ENCODE peak calls at places on chromosomes 1 and 21, in four cellular contexts. W is H9, P is mesenchymal stem cell, E is H1. O is an unnamed sample.

GRCh38 chr1:51433269-51433971 is 85.6 kb downstream of the EPS15 start:
- DNase-seq in W (no peak), P (peak; percentile 54), E (no peak), O (no peak)

GRCh38 chr1:204288061-204288588 is 71.6 kb downstream of the PLEKHA6 start:
- DNase-seq in W (peak; percentile 85), P (peak; percentile 46), E (no peak), O (no peak)

GRCh38 chr1:225653463-225654276 is 747 bp upstream of the ENAH start:
- DNase-seq in W (peak; percentile 53), P (peak; percentile 94), E (no peak), O (peak; percentile 65)

GRCh38 chr1:234709473-234710279 is 99.7 kb upstream of the IRF2BP2 start:
- DNase-seq in W (peak; percentile 21), P (no peak), E (no peak), O (no peak)

GRCh38 chr1:100721502-100722205 is 2.1 kb downstream of the VCAM1 start:
- DNase-seq in W (no peak), P (peak; percentile 91), E (no peak), O (no peak)

GRCh38 chr1:182281541-182281940 is 110.0 kb downstream of the GLUL start:
- DNase-seq in W (no peak), P (no peak), E (no peak), O (no peak)

GRCh38 chr1:239952348-239953307 is 139.1 kb upstream of the FMN2 start:
- DNase-seq in W (peak; percentile 70), P (peak; percentile 1), E (no peak), O (no peak)

GRCh38 chr1:189597083-189597482 is 880.6 kb downstream of the BRINP3 start:
- DNase-seq in W (no peak), P (no peak), E (no peak), O (no peak)

GRCh38 chr1:44677201-44677520 is 2.6 kb downstream of the ARMH1 start:
- DNase-seq in W (no peak), P (peak; percentile 69), E (no peak), O (no peak)

GRCh38 chr1:244094880-244095522 is 43.9 kb downstream of the ZBTB18 start:
- DNase-seq in W (no peak), P (no peak), E (no peak), O (no peak)

GRCh38 chr1:8303141-8303540 is 14.8 kb upstream of the SLC45A1 start:
- DNase-seq in W (no peak), P (peak; percentile 46), E (no peak), O (no peak)

GRCh38 chr1:181314959-181315358 is 168.4 kb upstream of the CACNA1E start:
- DNase-seq in W (peak; percentile 33), P (no peak), E (no peak), O (no peak)

GRCh38 chr1:32972814-32973428 is 8.3 kb upstream of the RNF19B start:
- DNase-seq in W (peak; percentile 91), P (peak; percentile 62), E (no peak), O (peak; percentile 69)

GRCh38 chr21:25408666-25409065 is 198.6 kb downstream of the MRPL39 start:
- DNase-seq in W (no peak), P (no peak), E (no peak), O (no peak)

GRCh38 chr1:183604811-183605210 is 14.6 kb upstream of the NCF2 start:
- DNase-seq in W (no peak), P (no peak), E (no peak), O (no peak)

GRCh38 chr1:178005450-178005849 is 35.6 kb upstream of the SEC16B start:
- DNase-seq in W (no peak), P (no peak), E (no peak), O (no peak)

GRCh38 chr1:48817505-48818114 is 40.9 kb upstream of the BEND5 start:
- DNase-seq in W (peak; percentile 80), P (peak; percentile 5), E (peak; percentile 31), O (peak; percentile 39)

GRCh38 chr1:81695741-81696140 is 105.0 kb upstream of the ADGRL2 start:
- DNase-seq in W (no peak), P (peak; percentile 82), E (no peak), O (no peak)

GRCh38 chr1:167837334-167837733 is 76.6 kb downstream of the ADCY10 start:
- DNase-seq in W (no peak), P (no peak), E (no peak), O (no peak)

GRCh38 chr1:167833904-167834303 is 80.0 kb downstream of the ADCY10 start:
- DNase-seq in W (no peak), P (no peak), E (no peak), O (no peak)

GRCh38 chr1:167839009-167839408 is 74.9 kb downstream of the ADCY10 start:
- DNase-seq in W (no peak), P (no peak), E (no peak), O (no peak)

GRCh38 chr1:167832693-167833092 is 81.2 kb downstream of the ADCY10 start:
- DNase-seq in W (peak; percentile 68), P (no peak), E (no peak), O (no peak)

DNA sequence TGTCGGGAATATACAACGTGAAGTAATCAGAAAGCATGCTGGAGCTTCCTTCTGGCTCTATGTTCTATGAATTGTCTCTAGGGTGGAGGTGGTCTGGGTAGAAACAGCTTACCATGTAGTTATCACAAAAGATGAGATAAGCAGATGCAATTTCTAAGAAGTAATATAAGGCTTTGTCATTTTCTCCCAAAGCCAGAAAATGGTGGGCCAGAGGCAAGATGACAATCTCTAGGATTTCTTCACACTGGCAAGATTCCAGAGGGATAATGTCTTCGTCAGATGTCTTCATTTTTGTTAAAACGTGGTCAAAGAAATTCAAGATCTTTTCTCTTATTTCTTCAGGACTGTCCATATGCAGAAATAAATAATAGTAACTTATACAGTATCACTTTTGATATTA is 77.7 kb downstream of the ADCY10 start:
- DNase-seq in W (no peak), P (no peak), E (no peak), O (no peak)
- H2BK12ac ChIP-seq in W (no peak overlapping the region), P (no peak overlapping the region), E (no peak overlapping the region), O (no peak overlapping the region)

GRCh38 chr1:159030865-159031472 is 21.3 kb downstream of the IFI16 start:
- DNase-seq in W (no peak), P (no peak), E (no peak), O (no peak)

GRCh38 chr1:159023723-159024122 is 14.0 kb downstream of the IFI16 start:
- DNase-seq in W (no peak), P (no peak), E (no peak), O (no peak)

GRCh38 chr1:159030311-159030710 is 20.6 kb downstream of the IFI16 start:
- DNase-seq in W (no peak), P (no peak), E (no peak), O (no peak)

DNA sequence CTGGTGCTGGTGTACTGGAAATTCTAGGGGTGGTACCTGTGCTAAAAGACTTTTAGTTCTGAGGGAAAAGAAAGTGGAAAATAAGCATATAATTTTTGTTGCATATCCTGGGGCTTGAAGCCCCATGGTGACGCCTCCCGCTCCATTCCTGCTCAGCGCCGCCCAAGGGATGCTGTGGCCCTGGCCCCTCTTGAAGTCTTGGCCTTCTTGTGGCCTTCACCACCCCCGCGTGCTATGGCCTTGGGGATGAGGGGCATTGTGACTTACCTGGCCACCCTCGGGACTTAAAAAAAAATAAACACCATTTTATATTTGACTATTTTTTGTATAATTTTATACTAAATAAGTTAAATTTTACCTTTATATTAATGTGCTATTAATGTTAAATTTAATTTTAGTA is 15.3 kb downstream of the IFI16 start:
- DNase-seq in W (no peak), P (no peak), E (no peak), O (no peak)
- H2BK15ac ChIP-seq in W (no peak overlapping the region), P (no peak overlapping the region), E (no peak overlapping the region), O (no peak overlapping the region)

GRCh38 chr1:31647106-31647505 is 2.4 kb upstream of the PEF1 start:
- DNase-seq in W (no peak), P (peak; percentile 36), E (no peak), O (no peak)
- H2BK12ac ChIP-seq in W (no peak overlapping the region), P (no peak overlapping the region), E (no peak overlapping the region), O (no peak overlapping the region)

DNA sequence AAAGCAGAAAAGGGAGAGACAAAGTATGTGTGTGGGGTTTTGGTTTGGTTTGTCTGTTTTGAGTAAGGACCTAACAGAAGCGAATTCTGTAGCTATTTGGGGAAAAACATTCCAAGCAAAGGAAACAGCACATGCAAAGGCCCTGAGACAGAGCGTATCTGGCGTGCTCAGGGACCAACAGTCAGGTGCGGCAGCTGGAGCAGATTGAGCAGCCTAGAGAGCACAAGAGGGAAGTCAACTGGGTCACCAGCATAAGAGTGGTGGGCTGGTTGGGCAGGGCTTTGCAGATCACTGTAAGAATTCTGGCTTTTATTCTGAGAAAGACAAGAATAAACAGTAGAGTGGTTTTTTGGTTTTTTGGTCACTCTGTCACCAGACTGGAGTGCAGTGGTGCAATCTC is 11.8 kb downstream of the TGFBR3 start:
- DNase-seq in W (no peak), P (no peak), E (no peak), O (no peak)
- H2BK15ac ChIP-seq in W (no peak overlapping the region), P (no peak overlapping the region), E (no peak overlapping the region), O (no peak overlapping the region)

GRCh38 chr1:98017184-98017583 is 96.3 kb upstream of the DPYD start:
- DNase-seq in W (no peak), P (no peak), E (no peak), O (no peak)
- H2BK12ac ChIP-seq in W (no peak overlapping the region), P (no peak overlapping the region), E (no peak overlapping the region), O (no peak overlapping the region)

GRCh38 chr1:156898151-156898550 is 4.6 kb downstream of the PEAR1 start:
- DNase-seq in W (no peak), P (peak; percentile 87), E (no peak), O (no peak)
- H2BK15ac ChIP-seq in W (no peak overlapping the region), P (no peak overlapping the region), E (no peak overlapping the region), O (peak overlapping the region; percentile 74)

DNA sequence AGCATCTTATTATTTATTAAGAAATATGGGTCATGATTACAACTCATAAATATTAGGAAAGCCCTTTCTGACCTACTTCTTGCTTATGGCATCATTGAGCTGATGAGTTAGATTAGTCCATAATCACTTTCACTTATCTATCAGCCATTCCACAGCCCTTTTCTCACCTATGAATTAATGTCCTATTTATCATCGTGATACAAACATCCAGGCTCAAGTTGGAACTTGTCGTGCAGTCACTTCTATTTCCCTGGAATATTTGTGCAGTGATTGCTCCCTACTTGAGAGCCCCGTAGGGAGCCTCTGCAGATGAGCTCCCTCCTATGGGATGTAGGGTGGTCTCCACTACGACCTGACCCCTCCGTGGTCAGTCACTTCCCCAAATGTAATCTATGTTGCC is 8.1 kb upstream of the F3 start:
- DNase-seq in W (no peak), P (no peak), E (no peak), O (no peak)
- H2BK12ac ChIP-seq in W (no peak overlapping the region), P (peak overlapping the region; percentile 37), E (no peak overlapping the region), O (no peak overlapping the region)

GRCh38 chr1:248905949-248906740 is at the start of gene PGBD2:
- DNase-seq in W (peak; percentile 96), P (peak; percentile 90), E (peak; percentile 81), O (peak; percentile 92)
- H2BK15ac ChIP-seq in W (no peak within 1 kb of the TSS), P (peak within 1 kb of the TSS; percentile 23), E (peak within 1 kb of the TSS; percentile 100), O (no peak within 1 kb of the TSS)

O was measured in neuronal stem cell.